ENCODE peak calls at places on chromosomes 12 and 14, in nine cellular contexts. H is AG04450, W is AG10803, N is astrocyte, M is ovary, O is sigmoid colon, U is fibroblast of pulmonary artery, R is astrocyte of the cerebellum, B is kidney. V is an unnamed sample.

GRCh38 chr14:92121670-92122350 is at the start of the genes CPSF2 and NDUFB1:
- DNase-seq in M (peak), N (peak), W (peak), O (peak), H (no peak), R (peak), B (peak), U (peak), V (peak)

GRCh38 chr14:75888933-75889332 is 92.9 kb downstream of the TGFB3 start:
- DNase-seq in R (no peak), W (no peak), H (no peak), O (no peak), M (no peak), N (no peak), U (no peak), B (no peak), V (no peak)

GRCh38 chr12:4435537-4435936 is 10.1 kb downstream of the FGF6 start:
- DNase-seq in N (no peak), H (no peak), M (no peak), W (no peak), B (no peak), R (no peak), O (no peak), U (no peak), V (no peak)

GRCh38 chr12:98228619-98229538 is 286.5 kb upstream of the TMPO start:
- DNase-seq in H (no peak), B (no peak), R (no peak), N (no peak), W (no peak), O (no peak), U (no peak), M (no peak), V (no peak)

GRCh38 chr12:98741615-98742265 is 96.7 kb downstream of the APAF1 start:
- DNase-seq in H (no peak), B (no peak), M (no peak), U (no peak), O (no peak), W (no peak), N (no peak), R (no peak), V (no peak)

GRCh38 chr12:110010853-110011835 is 11.9 kb downstream of the ANKRD13A start:
- DNase-seq in R (no peak), M (no peak), O (no peak), W (no peak), N (no peak), U (no peak), H (no peak), B (no peak), V (no peak)

GRCh38 chr12:31736472-31736871 is 7.7 kb upstream of the AMN1 start:
- DNase-seq in N (peak), B (no peak), W (peak), U (peak), M (no peak), O (no peak), R (no peak), H (no peak), V (no peak)

GRCh38 chr14:91078095-91078737 is 17.8 kb upstream of the RPS6KA5 start:
- DNase-seq in M (no peak), R (no peak), B (no peak), U (no peak), O (no peak), N (no peak), W (no peak), H (no peak), V (no peak)

GRCh38 chr12:55092579-55092978 is 33.6 kb upstream of the OR9K2 start:
- DNase-seq in W (no peak), N (no peak), U (no peak), H (no peak), R (no peak), B (no peak), M (no peak), O (no peak), V (no peak)
- TF ChIP-seq CTCF in W (no peak), N (no peak), U (no peak), H (no peak), R (no peak), B (no peak), M (no peak), O (no peak), V (peak)

DNA sequence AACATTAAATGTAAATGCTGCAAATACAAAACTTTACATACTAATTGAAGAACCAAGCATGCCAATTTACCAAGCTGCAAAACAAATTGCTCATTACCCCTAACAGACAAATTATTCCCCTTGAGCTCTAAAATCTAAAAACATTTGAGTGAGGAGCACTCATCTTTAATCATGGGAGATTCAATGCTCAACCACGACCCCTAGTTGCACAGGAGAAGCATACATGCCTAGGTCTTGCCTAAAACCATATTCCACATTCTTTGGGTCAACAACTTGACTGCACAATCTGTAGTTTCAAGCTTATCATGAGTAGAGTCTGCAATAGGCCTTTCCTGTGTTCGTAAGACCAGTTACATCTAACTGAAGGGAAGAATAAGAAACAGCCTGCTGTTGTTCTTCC is 69.7 kb downstream of the MGAT4C start:
- DNase-seq in B (no peak), O (no peak), R (no peak), M (no peak), N (no peak), U (no peak), W (no peak), H (no peak), V (no peak)
- TF ChIP-seq CTCF in B (no peak), O (no peak), R (no peak), M (no peak), N (no peak), U (peak), W (no peak), H (peak), V (no peak)

GRCh38 chr14:94821705-94822104 is 51.8 kb upstream of the GSC start:
- DNase-seq in B (no peak), R (no peak), W (no peak), H (no peak), O (no peak), N (no peak), U (no peak), M (no peak), V (no peak)

GRCh38 chr14:94819531-94819930 is 49.6 kb upstream of the GSC start:
- DNase-seq in H (no peak), U (no peak), O (no peak), W (no peak), B (no peak), R (no peak), M (no peak), N (no peak), V (no peak)

GRCh38 chr14:94816113-94816512 is 46.2 kb upstream of the GSC start:
- DNase-seq in O (no peak), B (no peak), R (no peak), M (no peak), W (peak), N (no peak), U (no peak), H (no peak), V (no peak)
- TF ChIP-seq CTCF in O (peak), B (no peak), R (no peak), M (no peak), W (peak), N (no peak), U (no peak), H (no peak), V (no peak)

GRCh38 chr14:102317564-102318248 is 1.8 kb upstream of the ZNF839 start:
- DNase-seq in U (peak), B (no peak), N (no peak), W (peak), M (no peak), O (peak), R (no peak), H (no peak), V (no peak)
- TF ChIP-seq CTCF in U (peak), B (no peak), N (no peak), W (no peak), M (no peak), O (no peak), R (no peak), H (no peak), V (no peak)

GRCh38 chr12:18343708-18344107 is 82.4 kb downstream of the PIK3C2G start:
- DNase-seq in B (no peak), R (no peak), O (no peak), H (no peak), N (no peak), M (no peak), W (no peak), U (no peak), V (no peak)
- TF ChIP-seq CTCF in B (no peak), R (no peak), O (no peak), H (no peak), N (no peak), M (no peak), W (no peak), U (no peak), V (no peak)

GRCh38 chr14:95531473-95531872 is 3.4 kb upstream of the GLRX5 start:
- DNase-seq in R (peak), W (peak), H (peak), U (peak), N (peak), M (no peak), O (no peak), B (no peak), V (no peak)

GRCh38 chr14:95535226-95536021 is 574 bp downstream of the GLRX5 start:
- DNase-seq in B (peak), U (no peak), H (no peak), N (no peak), W (no peak), R (no peak), O (no peak), M (no peak), V (peak)

GRCh38 chr14:95534299-95535225 is at the start of gene GLRX5:
- DNase-seq in H (peak), B (peak), O (peak), W (peak), M (peak), R (peak), U (peak), N (peak), V (peak)

GRCh38 chr14:95533822-95534221 is 1.0 kb upstream of the GLRX5 start:
- DNase-seq in M (no peak), U (no peak), O (no peak), B (no peak), W (peak), H (no peak), R (no peak), N (no peak), V (no peak)

GRCh38 chr14:95533391-95533821 is 1.4 kb upstream of the GLRX5 start:
- DNase-seq in B (no peak), M (no peak), H (no peak), O (no peak), R (no peak), U (peak), N (peak), W (peak), V (no peak)
- TF ChIP-seq CTCF in B (no peak), M (no peak), H (no peak), O (no peak), R (no peak), U (no peak), N (no peak), W (no peak), V (no peak)

V was measured in dorsolateral prefrontal cortex.